ENCODE peak calls at places on chromosomes 13 and 19, in seven cellular contexts. U, F, H, O, P, A and K are unnamed samples.

GRCh38 chr19:34838248-34838647 is 65.2 kb upstream of the ZNF599 start:
- DNase-seq in P (no peak), A (no peak), H (no peak), O (no peak), U (no peak), F (no peak), K (no peak)

GRCh38 chr13:73451120-73452029 is 392.6 kb downstream of the KLF5 start:
- DNase-seq in U (no peak), H (no peak), F (no peak), A (no peak), P (no peak), O (no peak), K (no peak)

GRCh38 chr19:49097453-49098288 is 12.4 kb downstream of the SNRNP70 start:
- DNase-seq in H (peak), A (peak), U (peak), O (peak), P (no peak), F (peak), K (peak)

GRCh38 chr13:60509601-60510386 is 112.8 kb downstream of the TDRD3 start:
- DNase-seq in F (no peak), P (no peak), H (no peak), U (no peak), A (no peak), O (no peak), K (no peak)

GRCh38 chr13:110887955-110888333 is 26.9 kb downstream of the ANKRD10 start:
- DNase-seq in A (no peak), P (no peak), U (no peak), F (no peak), O (no peak), H (no peak), K (no peak)

GRCh38 chr13:44147222-44147621 is 226.4 kb upstream of the SERP2 start:
- DNase-seq in P (no peak), F (no peak), A (no peak), H (no peak), U (no peak), O (no peak), K (no peak)

GRCh38 chr13:39273953-39274352 is 235.7 kb downstream of the NHLRC3 start:
- DNase-seq in A (no peak), H (no peak), F (no peak), U (no peak), O (no peak), P (no peak), K (no peak)

GRCh38 chr13:98432638-98433037 is 144.3 kb downstream of the STK24 start:
- DNase-seq in U (no peak), P (no peak), A (no peak), O (no peak), F (no peak), H (no peak), K (no peak)

GRCh38 chr19:55156202-55157063 is 1.1 kb downstream of the TNNI3 start:
- DNase-seq in A (peak), H (peak), U (peak), P (no peak), O (peak), F (peak), K (peak)

GRCh38 chr13:37058801-37059135 is 720 bp downstream of the SUPT20H start:
- DNase-seq in A (peak), H (no peak), P (no peak), F (no peak), U (no peak), O (no peak), K (peak)

GRCh38 chr13:45055902-45056648 is 64.2 kb upstream of the GTF2F2 start:
- DNase-seq in H (no peak), U (no peak), F (no peak), O (no peak), A (no peak), P (peak), K (no peak)

GRCh38 chr19:55600336-55601028 is 394 bp downstream of the ZNF524 start:
- DNase-seq in A (no peak), H (no peak), P (no peak), U (no peak), O (peak), F (no peak), K (peak)

GRCh38 chr19:10126213-10126639 is 6.5 kb upstream of the EIF3G start:
- DNase-seq in U (no peak), H (no peak), O (no peak), P (no peak), F (no peak), A (no peak), K (no peak)

GRCh38 chr13:26601669-26602068 is 44.2 kb downstream of the WASF3 start:
- DNase-seq in O (no peak), U (no peak), P (no peak), H (no peak), F (no peak), A (no peak), K (no peak)

GRCh38 chr13:25948910-25949309 is 102.9 kb downstream of the SHISA2 start:
- DNase-seq in A (no peak), F (no peak), P (no peak), U (no peak), O (no peak), H (no peak), K (no peak)

GRCh38 chr13:26372747-26373146 is 118.8 kb downstream of the CDK8 start:
- DNase-seq in U (no peak), A (no peak), P (no peak), H (no peak), F (no peak), O (no peak), K (no peak)

GRCh38 chr19:38684078-38684861 is 36.8 kb downstream of the ACTN4 start:
- DNase-seq in P (peak), F (peak), A (no peak), H (peak), U (no peak), O (no peak), K (no peak)

GRCh38 chr19:38686530-38686888 is 39.1 kb downstream of the ACTN4 start:
- DNase-seq in F (no peak), P (no peak), O (no peak), A (no peak), H (no peak), U (no peak), K (no peak)

GRCh38 chr19:38687837-38688378 is 40.5 kb downstream of the ACTN4 start:
- DNase-seq in O (no peak), A (no peak), H (no peak), F (no peak), P (no peak), U (no peak), K (no peak)

GRCh38 chr19:38684862-38685665 is 37.6 kb downstream of the ACTN4 start:
- DNase-seq in H (no peak), O (no peak), U (no peak), A (no peak), F (no peak), P (no peak), K (no peak)

DNA sequence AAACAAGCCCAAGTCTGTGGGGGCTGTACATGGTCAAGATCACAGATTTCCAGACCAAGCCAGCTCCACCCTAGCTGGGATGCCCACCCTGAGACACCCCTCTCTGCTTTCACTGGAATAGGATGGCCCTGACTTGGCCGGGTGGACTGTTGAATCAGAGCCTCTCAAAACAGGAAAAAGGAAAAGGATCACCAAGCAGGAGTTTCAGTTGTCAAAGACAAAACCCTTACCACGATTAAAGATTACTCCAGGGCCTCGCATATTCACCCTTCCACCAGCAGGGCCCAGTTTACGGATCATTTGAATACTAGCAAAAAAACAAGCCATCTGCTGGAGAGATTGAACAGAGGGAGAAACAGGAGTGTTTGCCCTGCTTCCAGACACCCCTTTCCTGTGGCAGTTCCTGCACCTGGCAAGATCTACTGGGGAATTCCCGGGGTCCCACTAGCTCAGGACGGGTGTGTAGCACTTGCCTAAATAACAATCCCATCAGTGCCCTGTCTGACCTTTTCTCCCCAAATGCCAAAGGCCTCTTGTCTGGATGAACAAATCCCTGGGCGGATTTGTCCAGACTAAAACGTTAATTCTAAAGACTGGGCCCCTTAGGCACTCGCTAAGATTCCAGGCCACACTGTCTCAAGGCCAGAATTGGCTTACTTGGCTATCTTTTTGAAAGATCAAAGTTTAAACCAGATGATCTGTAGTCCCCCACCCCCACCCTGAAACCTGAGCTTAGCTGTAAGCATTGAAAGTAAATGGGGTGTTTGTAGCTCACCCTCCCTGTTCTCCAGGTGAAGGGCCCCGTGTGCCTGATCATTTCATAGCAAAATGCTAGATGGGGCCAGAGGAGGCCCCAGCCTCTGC is 38.4 kb downstream of the ACTN4 start:
- DNase-seq in O (no peak), A (no peak), U (no peak), P (no peak), H (no peak), F (no peak), K (no peak)
- TF ChIP-seq CTCF in O (peak), A (peak), U (peak), P (peak), H (no peak), F (peak), K (peak)

GRCh38 chr19:46890423-46891170 is 29.8 kb downstream of the ARHGAP35 start:
- DNase-seq in F (no peak), U (no peak), P (peak), O (no peak), A (no peak), H (no peak), K (no peak)
- TF ChIP-seq CTCF in F (no peak), U (no peak), P (peak), O (no peak), A (no peak), H (no peak), K (no peak)

DNA sequence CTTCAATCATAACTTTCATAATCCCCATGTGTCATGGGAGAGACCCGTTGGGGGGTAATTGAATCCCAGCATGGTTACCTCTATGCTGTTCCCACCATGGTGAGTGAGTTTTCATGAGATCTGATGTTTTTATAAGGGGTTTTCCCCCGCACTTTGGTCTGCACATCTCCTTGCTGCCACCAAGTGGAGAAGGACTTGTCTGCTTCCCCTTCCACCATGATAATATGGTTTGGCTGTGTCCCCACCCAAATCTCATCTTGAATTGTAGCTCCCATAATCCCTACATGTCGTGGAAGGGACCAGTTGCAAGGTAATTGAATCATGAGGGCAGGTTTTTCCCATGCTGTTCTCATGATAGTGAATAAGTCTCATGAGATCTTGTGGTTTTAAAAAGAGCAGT is 524.9 kb downstream of the SLITRK5 start:
- DNase-seq in P (no peak), F (no peak), H (no peak), O (no peak), A (peak), U (no peak), K (no peak)
- TF ChIP-seq CTCF in P (no peak), F (no peak), H (no peak), O (no peak), A (peak), U (no peak), K (no peak)

GRCh38 chr19:32041681-32042292 is 303.6 kb upstream of the ZNF507 start:
- DNase-seq in O (peak), H (no peak), A (peak), U (peak), F (peak), P (no peak), K (peak)
- TF ChIP-seq CTCF in O (peak), H (peak), A (peak), U (peak), F (peak), P (peak), K (peak)

GRCh38 chr13:71285700-71286099 is 581.3 kb downstream of the DACH1 start:
- DNase-seq in U (no peak), O (no peak), F (no peak), P (no peak), H (no peak), A (peak), K (no peak)
- TF ChIP-seq CTCF in U (no peak), O (no peak), F (no peak), P (peak), H (no peak), A (peak), K (no peak)

GRCh38 chr19:32719611-32720059 is at the start of gene TDRD12:
- DNase-seq in H (no peak), U (no peak), A (peak), F (peak), P (no peak), O (no peak), K (no peak)
- TF ChIP-seq CTCF in H (no peak), U (no peak), A (no peak), F (no peak), P (no peak), O (no peak), K (no peak)

GRCh38 chr13:19663416-19663979 is 30.0 kb downstream of the MPHOSPH8 start:
- DNase-seq in F (no peak), A (no peak), P (no peak), O (no peak), H (no peak), U (no peak), K (no peak)

GRCh38 chr13:19661561-19661960 is 28.1 kb downstream of the MPHOSPH8 start:
- DNase-seq in H (no peak), P (no peak), O (no peak), F (no peak), U (no peak), A (no peak), K (no peak)

GRCh38 chr13:19658831-19659230 is 25.4 kb downstream of the MPHOSPH8 start:
- DNase-seq in F (no peak), U (no peak), A (no peak), O (no peak), P (no peak), H (no peak), K (no peak)

GRCh38 chr13:19661126-19661525 is 27.7 kb downstream of the MPHOSPH8 start:
- DNase-seq in F (no peak), A (no peak), U (no peak), O (no peak), P (no peak), H (no peak), K (no peak)

DNA sequence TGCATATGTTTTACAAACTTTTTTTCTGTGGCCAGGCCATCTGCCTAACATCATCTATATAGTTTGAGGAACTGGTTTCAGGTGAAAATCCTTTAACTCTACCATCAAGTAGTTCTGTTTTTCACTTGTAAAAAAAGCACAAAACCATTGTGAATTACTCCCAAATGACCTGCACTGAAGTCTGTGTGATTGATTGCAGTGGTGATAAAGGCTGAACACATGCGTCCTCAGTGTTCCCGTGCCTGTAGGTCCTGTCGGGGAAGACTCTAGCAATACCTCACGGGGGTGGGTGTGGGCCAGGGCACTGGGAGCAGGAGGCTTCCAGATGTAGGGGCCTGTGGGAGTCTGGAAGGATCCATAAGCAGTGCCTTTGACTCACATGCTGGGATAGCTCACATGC is 24.7 kb downstream of the MPHOSPH8 start:
- DNase-seq in P (no peak), A (peak), O (no peak), H (no peak), F (no peak), U (no peak), K (no peak)
- TF ChIP-seq CTCF in P (no peak), A (no peak), O (no peak), H (no peak), F (no peak), U (no peak), K (no peak)

GRCh38 chr13:113457510-113457909 is 4.2 kb upstream of the ADPRHL1 start:
- DNase-seq in H (no peak), F (no peak), A (peak), P (no peak), U (no peak), O (no peak), K (no peak)
- TF ChIP-seq CTCF in H (no peak), F (no peak), A (peak), P (no peak), U (no peak), O (no peak), K (no peak)